ENCODE peak calls at places on chromosome 15, in ten cellular contexts. S, N, P, B, H, C, E, A, U and M are unnamed samples.
A peak's percentile ranks its signal among the peaks of the same experiment; 100 is the strongest.

GRCh38 chr15:71424765-71425164 is 309.5 kb downstream of the THSD4 start:
- DNase-seq in S (no peak), N (no peak), P (no peak), B (no peak), H (no peak), C (no peak), E (no peak), A (no peak), U (no peak), M (no peak)

GRCh38 chr15:35289029-35289617 is 204.0 kb upstream of the NANOGP8 start:
- DNase-seq in S (peak; percentile 48), N (no peak), P (no peak), B (no peak), H (no peak), C (peak; percentile 23), E (peak; percentile 69), A (peak; percentile 81), U (no peak), M (peak; percentile 82)

GRCh38 chr15:65870889-65871533 is 1.7 kb downstream of the RAB11A start:
- DNase-seq in S (no peak), N (no peak), P (no peak), B (peak; percentile 46), H (no peak), C (no peak), E (peak; percentile 73), A (peak; percentile 62), U (no peak), M (no peak)

GRCh38 chr15:53910236-53910849 is 67.9 kb upstream of the UNC13C start:
- DNase-seq in S (no peak), N (no peak), P (no peak), B (no peak), H (no peak), C (no peak), E (peak; percentile 73), A (no peak), U (no peak), M (no peak)

GRCh38 chr15:58903232-58903631 is 30.2 kb downstream of the SLTM start:
- DNase-seq in S (no peak), N (no peak), P (no peak), B (no peak), H (no peak), C (no peak), E (no peak), A (no peak), U (no peak), M (no peak)

GRCh38 chr15:81411969-81412633 is 38.1 kb upstream of the TMC3 start:
- DNase-seq in S (no peak), N (no peak), P (no peak), B (no peak), H (no peak), C (no peak), E (no peak), A (peak; percentile 23), U (no peak), M (no peak)

GRCh38 chr15:68271854-68272471 is 5.6 kb upstream of the FEM1B start:
- DNase-seq in S (no peak), N (no peak), P (peak; percentile 53), B (no peak), H (no peak), C (peak; percentile 55), E (peak; percentile 96), A (peak; percentile 87), U (peak; percentile 6), M (no peak)

GRCh38 chr15:53209396-53210042 is 419.4 kb upstream of the ONECUT1 start:
- DNase-seq in S (no peak), N (no peak), P (no peak), B (no peak), H (no peak), C (no peak), E (no peak), A (no peak), U (no peak), M (no peak)

GRCh38 chr15:60003243-60004018 is 680 bp upstream of the FOXB1 start:
- DNase-seq in S (no peak), N (no peak), P (no peak), B (no peak), H (no peak), C (no peak), E (no peak), A (no peak), U (no peak), M (no peak)

GRCh38 chr15:58165661-58166060 is 27.5 kb downstream of the AQP9 start:
- DNase-seq in S (no peak), N (no peak), P (peak; percentile 92), B (no peak), H (no peak), C (no peak), E (no peak), A (peak; percentile 80), U (no peak), M (no peak)

GRCh38 chr15:56244237-56244810 is 645 bp upstream of the RFX7 start:
- DNase-seq in S (no peak), N (peak; percentile 46), P (peak; percentile 65), B (peak; percentile 70), H (no peak), C (no peak), E (peak; percentile 81), A (peak; percentile 86), U (peak; percentile 69), M (peak; percentile 63)

GRCh38 chr15:23642413-23643044 is 5.1 kb downstream of the MAGEL2 start:
- DNase-seq in S (no peak), N (no peak), P (peak; percentile 65), B (peak; percentile 60), H (peak; percentile 18), C (peak; percentile 72), E (peak; percentile 65), A (peak; percentile 67), U (peak; percentile 38), M (peak; percentile 58)

GRCh38 chr15:58258501-58259274 is 120.5 kb downstream of the AQP9 start:
- DNase-seq in S (no peak), N (no peak), P (no peak), B (no peak), H (no peak), C (no peak), E (no peak), A (peak; percentile 53), U (no peak), M (no peak)

GRCh38 chr15:71634820-71635219 is 175.5 kb upstream of the NR2E3 start:
- DNase-seq in S (peak; percentile 39), N (no peak), P (no peak), B (no peak), H (no peak), C (no peak), E (no peak), A (peak; percentile 79), U (peak; percentile 78), M (peak; percentile 90)

GRCh38 chr15:45187894-45188830 is at the start of gene SHF:
- DNase-seq in S (no peak), N (peak; percentile 75), P (peak; percentile 92), B (peak; percentile 68), H (no peak), C (no peak), E (no peak), A (peak; percentile 62), U (peak; percentile 26), M (peak; percentile 10)

GRCh38 chr15:77554306-77555080 is 78.2 kb downstream of the LINGO1 start:
- DNase-seq in S (no peak), N (no peak), P (no peak), B (no peak), H (no peak), C (no peak), E (no peak), A (no peak), U (no peak), M (no peak)

GRCh38 chr15:101246824-101247745 is 4.8 kb downstream of the CHSY1 start:
- DNase-seq in S (no peak), N (no peak), P (no peak), B (no peak), H (no peak), C (no peak), E (no peak), A (no peak), U (no peak), M (no peak)

GRCh38 chr15:72272997-72273352 is 621 bp upstream of the PARP6 start:
- DNase-seq in S (no peak), N (no peak), P (no peak), B (no peak), H (no peak), C (no peak), E (no peak), A (no peak), U (no peak), M (no peak)

GRCh38 chr15:91291673-91292072 is 191.6 kb downstream of the SV2B start:
- DNase-seq in S (no peak), N (no peak), P (no peak), B (no peak), H (no peak), C (no peak), E (no peak), A (no peak), U (no peak), M (peak; percentile 2)

GRCh38 chr15:96340348-96340610 is 9.8 kb downstream of the NR2F2 start:
- DNase-seq in S (no peak), N (no peak), P (no peak), B (no peak), H (no peak), C (no peak), E (no peak), A (no peak), U (no peak), M (peak; percentile 33)

GRCh38 chr15:43209059-43209824 is 11.6 kb downstream of the EPB42 start:
- DNase-seq in S (no peak), N (no peak), P (no peak), B (no peak), H (no peak), C (no peak), E (peak; percentile 25), A (peak; percentile 36), U (no peak), M (peak; percentile 47)

GRCh38 chr15:34812369-34812768 is 17.0 kb upstream of the ACTC1 start:
- DNase-seq in S (no peak), N (no peak), P (no peak), B (no peak), H (no peak), C (no peak), E (no peak), A (peak; percentile 72), U (no peak), M (peak; percentile 7)